ENCODE peak calls at places on chromosomes 12 and 14, in five cellular contexts. M is tibial artery, J is heart right ventricle, Y is left ventricle myocardium inferior, I is endothelial cell of umbilical vein. N is an unnamed sample. For H3K36me3, the result is how much of the 10 kb centered on the place peaks cover.

GRCh38 chr14:68798621-68799020 is 5.8 kb upstream of the ZFP36L1 start:
- DNase-seq in M (no peak), Y (no peak), I (no peak), J (no peak), N (no peak)

GRCh38 chr14:100159107-100159864 is at the start of gene DEGS2:
- DNase-seq in J (no peak), M (no peak), Y (no peak), I (no peak), N (peak)

GRCh38 chr14:79443602-79444001 is 767.7 kb downstream of the DIO2 start:
- DNase-seq in I (no peak), Y (no peak), J (no peak), M (no peak), N (no peak)

GRCh38 chr12:25491396-25491948 is 61.6 kb downstream of the LMNTD1 start:
- DNase-seq in I (no peak), M (no peak), J (no peak), Y (no peak), N (no peak)

GRCh38 chr14:47435331-47435965 is 240.0 kb downstream of the MDGA2 start:
- DNase-seq in M (no peak), J (peak), I (no peak), Y (no peak), N (no peak)

GRCh38 chr12:57803317-57803893 is 15.1 kb downstream of the AVIL start:
- DNase-seq in M (no peak), Y (peak), J (peak), I (peak), N (no peak)

GRCh38 chr12:52865090-52865944 is 16.5 kb upstream of the KRT78 start:
- DNase-seq in M (peak), J (peak), I (peak), Y (peak), N (peak)

GRCh38 chr12:118958520-118958919 is 22.8 kb upstream of the SRRM4 start:
- DNase-seq in I (no peak), J (no peak), M (no peak), Y (no peak), N (no peak)

DNA sequence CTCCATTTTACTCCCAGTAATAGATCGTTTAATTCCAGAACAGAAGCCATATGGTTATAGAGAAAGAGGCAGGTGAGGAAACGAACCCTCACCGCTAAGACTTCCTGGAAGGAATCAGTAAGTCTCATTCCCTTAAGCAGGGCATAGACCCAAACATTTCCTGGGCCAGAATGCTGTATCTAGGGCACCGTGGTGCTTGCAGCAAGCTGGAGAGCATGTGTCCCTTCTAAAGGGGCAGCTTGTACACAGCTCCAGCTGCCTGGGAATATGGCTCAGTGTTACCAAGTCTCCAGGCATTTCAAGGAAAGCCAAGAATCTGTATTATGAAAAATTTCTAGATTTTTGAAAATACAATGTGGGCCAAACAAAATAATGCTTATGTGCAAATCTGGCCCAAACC is 73.4 kb downstream of the PPM1H start:
- DNase-seq in Y (no peak), M (no peak), J (no peak), I (no peak), N (no peak)
- H3K27ac ChIP-seq in Y (peak), M (peak), J (no peak), I (no peak), N (no peak)

GRCh38 chr12:132582582-132583279 is 27.7 kb downstream of the LRCOL1 start:
- DNase-seq in I (no peak), M (no peak), Y (no peak), J (no peak), N (no peak)
- H3K36me3 ChIP-seq in I (under half), M (under half), Y (under half), J (under half), N (under half)

GRCh38 chr12:93570552-93571359 is 1.7 kb upstream of the SOCS2 start:
- DNase-seq in M (peak), J (peak), I (peak), Y (peak), N (peak)
- TF ChIP-seq CTCF in M (no peak), J (no peak), I (no peak), Y (no peak), N (no peak)

GRCh38 chr12:3083949-3084348 is 6.8 kb downstream of the TSPAN9 start:
- DNase-seq in M (no peak), I (peak), Y (no peak), J (peak), N (no peak)

GRCh38 chr12:3083241-3083921 is 6.2 kb downstream of the TSPAN9 start:
- DNase-seq in M (no peak), I (no peak), J (no peak), Y (no peak), N (no peak)

GRCh38 chr12:3086729-3087323 is 9.6 kb downstream of the TSPAN9 start:
- DNase-seq in M (no peak), I (no peak), Y (no peak), J (no peak), N (no peak)

GRCh38 chr12:3084742-3085141 is 7.6 kb downstream of the TSPAN9 start:
- DNase-seq in J (no peak), Y (peak), M (no peak), I (no peak), N (no peak)

DNA sequence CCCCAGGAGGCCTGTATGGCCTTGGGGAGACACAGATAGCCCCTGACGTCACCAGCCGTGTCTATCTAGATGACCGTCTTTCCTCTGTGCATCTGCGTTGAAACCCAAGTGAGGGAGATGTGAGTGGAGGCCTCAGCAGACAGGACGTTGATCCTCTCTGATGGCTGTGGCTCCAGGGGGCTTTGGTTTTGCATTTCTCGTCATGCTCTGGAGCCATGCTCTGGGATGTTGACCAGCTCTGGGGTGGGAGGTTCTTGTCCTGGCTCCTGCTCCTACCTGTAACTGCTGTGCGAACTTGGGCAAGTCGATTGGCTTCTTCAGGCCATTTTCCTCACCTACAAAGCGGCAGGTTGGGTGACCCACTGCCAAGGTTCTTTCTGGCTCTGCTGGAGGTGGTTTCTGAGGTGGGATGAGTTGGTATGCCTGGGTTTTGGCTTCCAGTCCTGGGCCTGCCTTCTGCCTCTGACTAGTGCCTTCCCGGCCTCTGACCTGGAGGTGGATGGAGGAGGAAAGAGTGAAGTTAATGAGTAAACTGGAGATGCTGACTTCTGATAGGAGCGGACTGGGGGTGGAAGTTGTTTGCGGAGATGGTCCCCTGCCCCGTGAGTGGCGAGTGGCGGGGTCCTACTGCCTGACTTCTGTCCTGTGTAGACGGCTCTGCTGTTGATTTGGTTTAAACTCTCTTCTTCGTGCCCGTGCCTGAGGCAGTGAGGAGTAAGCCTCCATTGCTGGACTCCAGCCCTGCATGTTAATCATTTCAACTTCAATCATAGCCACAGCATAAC is 8.4 kb downstream of the TSPAN9 start:
- DNase-seq in I (no peak), Y (no peak), J (no peak), M (no peak), N (no peak)
- H3K27ac ChIP-seq in I (no peak), Y (peak), J (peak), M (no peak), N (peak)

DNA sequence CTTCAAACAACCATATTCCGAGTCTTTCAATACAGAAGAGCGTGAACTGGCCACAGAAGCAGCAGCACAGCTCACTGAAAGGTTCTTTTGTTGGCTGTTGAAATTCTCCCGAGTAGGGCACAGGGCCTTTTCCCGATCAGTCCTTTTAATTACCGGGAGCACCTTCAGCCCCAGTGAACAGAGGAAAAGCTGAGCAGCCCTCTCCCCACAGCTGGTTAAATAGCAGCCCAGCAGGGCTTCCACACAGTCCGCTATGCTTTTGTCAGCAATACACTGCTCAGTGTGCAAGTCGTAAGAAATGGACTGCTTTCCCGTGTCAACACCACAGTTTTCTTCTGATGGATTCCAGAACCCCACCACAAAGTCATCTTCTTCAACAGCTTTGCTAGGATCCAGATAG is 61.3 kb downstream of the DICER1 start:
- DNase-seq in J (no peak), M (no peak), I (no peak), Y (no peak), N (no peak)
- H3K36me3 ChIP-seq in J (under half), M (under half), I (under half), Y (under half), N (half or more)

GRCh38 chr12:55724226-55724939 is 4.2 kb downstream of the RDH5 start:
- DNase-seq in I (peak), J (no peak), M (peak), Y (peak), N (peak)
- TF ChIP-seq CTCF in I (peak), J (peak), M (peak), Y (peak), N (peak)

GRCh38 chr12:124993568-124994434 is at the start of gene BRI3BP:
- DNase-seq in Y (peak), I (peak), J (peak), M (peak), N (peak)

GRCh38 chr12:124992874-124993567 is 424 bp upstream of the BRI3BP start:
- DNase-seq in M (no peak), J (no peak), Y (no peak), I (peak), N (peak)

GRCh38 chr12:124998705-124999104 is 5.3 kb downstream of the BRI3BP start:
- DNase-seq in Y (no peak), I (no peak), M (no peak), J (no peak), N (no peak)

GRCh38 chr12:124995200-124995961 is 1.9 kb downstream of the BRI3BP start:
- DNase-seq in Y (no peak), J (no peak), I (no peak), M (no peak), N (no peak)

DNA sequence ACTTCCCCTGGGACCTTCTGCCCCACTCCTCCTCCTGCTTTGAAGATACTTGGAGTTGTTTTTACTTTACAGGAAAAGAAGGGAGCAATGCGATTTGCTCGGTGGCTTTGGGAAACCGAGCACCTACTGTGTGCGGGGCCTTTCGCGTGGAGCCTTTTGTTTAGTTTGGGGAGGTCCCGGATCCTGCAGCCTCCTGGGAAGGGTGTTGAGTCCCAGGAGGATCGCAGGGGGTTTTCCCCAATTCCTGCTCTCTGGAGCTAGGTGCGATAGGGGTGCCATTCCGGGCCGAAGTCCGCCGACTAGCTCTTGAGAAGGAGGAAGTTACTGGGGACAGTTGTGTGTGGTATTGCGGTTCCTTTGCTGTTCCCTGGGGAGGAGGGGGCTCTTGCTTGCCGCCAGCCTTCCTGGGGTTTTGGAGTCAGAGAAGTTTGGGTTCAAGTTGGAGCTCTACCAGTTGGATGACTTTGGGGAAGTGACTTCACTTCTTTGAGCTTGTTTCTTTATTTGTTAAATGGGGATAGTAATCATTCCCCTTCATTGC is 1.1 kb downstream of the BRI3BP start:
- DNase-seq in M (no peak), Y (no peak), J (no peak), I (no peak), N (no peak)
- H3K27ac ChIP-seq in M (no peak), Y (no peak), J (no peak), I (no peak), N (no peak)

DNA sequence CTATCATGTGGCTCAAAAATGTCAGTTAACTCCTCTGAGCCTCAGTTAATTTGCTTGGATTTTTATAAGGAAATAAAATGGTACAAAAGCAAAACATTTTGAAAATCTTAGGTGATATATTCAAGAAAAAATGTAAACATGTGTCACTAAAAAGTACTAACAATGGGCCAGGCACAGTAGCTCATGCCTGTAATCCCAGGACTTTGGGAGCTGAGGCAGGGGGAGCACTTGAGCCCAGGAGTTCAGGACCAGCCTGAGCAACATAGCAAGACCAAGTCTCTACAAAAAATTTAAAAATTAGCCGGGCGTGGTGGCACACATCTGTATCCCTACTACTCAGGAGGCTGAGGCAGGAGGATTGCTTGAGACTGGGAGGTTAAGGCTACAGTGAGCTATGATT is 25.7 kb downstream of the AQP6 start:
- DNase-seq in M (no peak), Y (no peak), I (no peak), J (no peak), N (no peak)
- H3K36me3 ChIP-seq in M (under half), Y (under half), I (under half), J (under half), N (half or more)

DNA sequence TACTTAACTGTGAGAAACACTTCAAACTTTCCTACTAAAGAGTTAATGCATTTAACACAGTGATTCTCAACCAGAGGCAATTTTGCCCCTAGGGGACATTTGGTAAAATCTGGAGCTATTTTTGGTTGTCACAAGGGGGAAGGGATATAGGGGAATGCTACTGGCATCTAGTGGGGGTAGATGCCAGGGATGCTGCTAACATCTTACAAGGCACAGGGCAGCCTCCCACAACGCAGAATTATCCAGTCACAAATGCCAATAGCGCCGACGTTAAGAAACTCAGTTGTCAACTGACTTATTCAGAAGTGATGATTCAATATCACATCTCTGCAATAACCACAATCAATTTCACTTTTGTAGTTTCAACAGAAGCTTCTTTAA is 2.0 kb downstream of the EEA1 start:
- DNase-seq in I (peak), M (peak), Y (no peak), J (peak), N (no peak)
- TF ChIP-seq CTCF in I (no peak), M (no peak), Y (peak), J (peak), N (no peak)

GRCh38 chr14:55102141-55102547 is 26.9 kb upstream of the LGALS3 start:
- DNase-seq in J (peak), M (peak), I (peak), Y (peak), N (peak)
- H3K27ac ChIP-seq in J (peak), M (peak), I (peak), Y (peak), N (peak)